ENCODE peak calls at places on chromosomes 12 and 14, in five cellular contexts. H, Z, M, C and D are unnamed samples.

GRCh38 chr12:123061806-123062205 is 81.3 kb downstream of the ARL6IP4 start:
- DNase-seq in H (no peak), Z (no peak), M (no peak), C (no peak), D (no peak)

GRCh38 chr14:23801766-23802165 is 151.8 kb upstream of the DHRS4 start:
- DNase-seq in H (no peak), Z (no peak), M (no peak), C (no peak), D (no peak)

GRCh38 chr14:69695664-69696527 is 71.0 kb upstream of the SRSF5 start:
- DNase-seq in H (no peak), Z (no peak), M (no peak), C (no peak), D (no peak)

GRCh38 chr14:22070119-22070982 is 396.7 kb upstream of the OR4E1 start:
- DNase-seq in H (peak; percentile 41), Z (no peak), M (peak; percentile 13), C (peak; percentile 47), D (no peak)

GRCh38 chr12:68939500-68939899 is 6.5 kb upstream of the CPM start:
- DNase-seq in H (no peak), Z (no peak), M (no peak), C (no peak), D (no peak)

GRCh38 chr12:25829192-25829591 is 129.3 kb upstream of the RASSF8 start:
- DNase-seq in H (no peak), Z (peak; percentile 96), M (no peak), C (no peak), D (no peak)

GRCh38 chr14:56794557-56795283 is 15.6 kb downstream of the OTX2 start:
- DNase-seq in H (peak; percentile 50), Z (no peak), M (no peak), C (no peak), D (no peak)

GRCh38 chr14:71762575-71762974 is 169.7 kb upstream of the RGS6 start:
- DNase-seq in H (no peak), Z (no peak), M (no peak), C (no peak), D (no peak)

GRCh38 chr14:104735830-104736642 is 12.0 kb downstream of the ADSS1 start:
- DNase-seq in H (no peak), Z (peak; percentile 76), M (no peak), C (peak; percentile 93), D (no peak)

GRCh38 chr12:65170245-65170881 is 980 bp downstream of the LEMD3 start:
- DNase-seq in H (peak; percentile 67), Z (peak; percentile 71), M (peak; percentile 45), C (peak; percentile 70), D (peak; percentile 74)

GRCh38 chr12:82314406-82314892 is 43.7 kb downstream of the CCDC59 start:
- DNase-seq in H (peak; percentile 78), Z (no peak), M (no peak), C (no peak), D (no peak)

GRCh38 chr12:2957816-2958431 is 1.3 kb upstream of the TEAD4 start:
- DNase-seq in H (no peak), Z (no peak), M (no peak), C (no peak), D (no peak)

GRCh38 chr14:19800282-19801117 is 3.1 kb upstream of the OR4N2 start:
- DNase-seq in H (no peak), Z (no peak), M (no peak), C (no peak), D (no peak)

GRCh38 chr14:60106341-60106740 is 14.6 kb downstream of the PCNX4 start:
- DNase-seq in H (no peak), Z (peak; percentile 41), M (no peak), C (no peak), D (no peak)

GRCh38 chr12:131137836-131138637 is 184.3 kb downstream of the ADGRD1 start:
- DNase-seq in H (no peak), Z (no peak), M (no peak), C (no peak), D (no peak)

GRCh38 chr12:101783150-101783549 is 43.9 kb upstream of the SYCP3 start:
- DNase-seq in H (no peak), Z (no peak), M (no peak), C (no peak), D (no peak)

GRCh38 chr12:94145231-94145979 is 3.0 kb upstream of the PLXNC1 start:
- DNase-seq in H (no peak), Z (peak; percentile 64), M (no peak), C (no peak), D (no peak)

GRCh38 chr12:68915055-68915454 is 17.9 kb downstream of the CPM start:
- DNase-seq in H (no peak), Z (peak; percentile 87), M (no peak), C (no peak), D (no peak)

GRCh38 chr12:13347241-13348043 is 150.9 kb downstream of the EMP1 start:
- DNase-seq in H (no peak), Z (peak; percentile 77), M (peak; percentile 17), C (no peak), D (no peak)

GRCh38 chr14:43258396-43258795 is 1248.7 kb downstream of the FSCB start:
- DNase-seq in H (no peak), Z (no peak), M (no peak), C (no peak), D (no peak)

GRCh38 chr14:71651228-71651627 is 281.0 kb upstream of the RGS6 start:
- DNase-seq in H (no peak), Z (peak; percentile 82), M (no peak), C (no peak), D (no peak)

GRCh38 chr12:108302471-108303311 is 36.4 kb downstream of the CMKLR1 start:
- DNase-seq in H (peak; percentile 57), Z (peak; percentile 60), M (no peak), C (peak; percentile 88), D (no peak)

GRCh38 chr12:31353730-31354708 is 28.1 kb upstream of the SINHCAF start:
- DNase-seq in H (no peak), Z (no peak), M (no peak), C (no peak), D (peak; percentile 3)

GRCh38 chr12:102816816-102817434 is 100.1 kb downstream of the PAH start:
- DNase-seq in H (no peak), Z (peak; percentile 28), M (no peak), C (no peak), D (peak; percentile 23)

GRCh38 chr12:118986043-118986442 is 4.7 kb downstream of the SRRM4 start:
- DNase-seq in H (peak; percentile 29), Z (no peak), M (no peak), C (no peak), D (no peak)

GRCh38 chr12:120722784-120723183 is 2.8 kb upstream of the ACADS start:
- DNase-seq in H (no peak), Z (no peak), M (no peak), C (no peak), D (no peak)

GRCh38 chr14:58805605-58806358 is 168.0 kb downstream of the DACT1 start:
- DNase-seq in H (no peak), Z (peak; percentile 28), M (no peak), C (no peak), D (no peak)

GRCh38 chr12:2221030-2221621 is 168.3 kb downstream of the CACNA1C start:
- DNase-seq in H (no peak), Z (no peak), M (no peak), C (peak; percentile 49), D (no peak)

GRCh38 chr12:50325890-50326391 is 42.6 kb upstream of the LIMA1 start:
- DNase-seq in H (no peak), Z (no peak), M (no peak), C (no peak), D (no peak)